ENCODE peak calls at places on chromosome 12, in six cellular contexts. One of them, this sample, is unnamed.

GRCh38 chr12:124608451-124608870 is 41.0 kb upstream of the NCOR2 start:
- DNase-seq in memory B cell: no peak
- DNase-seq in fibroblast of the conjunctiva: no peak
- DNase-seq in activated naive CD4-positive, alpha-beta T cell: no peak
- DNase-seq in COR-L47: no peak
- DNase-seq in fibroblast of gingiva: peak
- DNase-seq in this sample: no peak

GRCh38 chr12:124466200-124467128 is 100.9 kb downstream of the NCOR2 start:
- DNase-seq in memory B cell: peak
- DNase-seq in fibroblast of the conjunctiva: no peak
- DNase-seq in activated naive CD4-positive, alpha-beta T cell: peak
- DNase-seq in COR-L47: no peak
- DNase-seq in fibroblast of gingiva: no peak
- DNase-seq in this sample: no peak

GRCh38 chr12:77382096-77382742 is 316.9 kb upstream of the E2F7 start:
- DNase-seq in memory B cell: no peak
- DNase-seq in fibroblast of the conjunctiva: no peak
- DNase-seq in activated naive CD4-positive, alpha-beta T cell: no peak
- DNase-seq in COR-L47: no peak
- DNase-seq in fibroblast of gingiva: peak
- DNase-seq in this sample: no peak

GRCh38 chr12:57461326-57461903 is 1.8 kb downstream of the GLI1 start:
- DNase-seq in memory B cell: no peak
- DNase-seq in fibroblast of the conjunctiva: no peak
- DNase-seq in activated naive CD4-positive, alpha-beta T cell: no peak
- DNase-seq in COR-L47: peak
- DNase-seq in fibroblast of gingiva: peak
- DNase-seq in this sample: no peak

GRCh38 chr12:6821674-6822433 is at the start of gene GPR162:
- DNase-seq in memory B cell: no peak
- DNase-seq in fibroblast of the conjunctiva: no peak
- DNase-seq in activated naive CD4-positive, alpha-beta T cell: no peak
- DNase-seq in COR-L47: peak
- DNase-seq in fibroblast of gingiva: peak
- DNase-seq in this sample: no peak

GRCh38 chr12:119988788-119989618 is at the start of gene BICDL1:
- DNase-seq in memory B cell: peak
- DNase-seq in fibroblast of the conjunctiva: no peak
- DNase-seq in activated naive CD4-positive, alpha-beta T cell: peak
- DNase-seq in COR-L47: peak
- DNase-seq in fibroblast of gingiva: peak
- DNase-seq in this sample: peak

GRCh38 chr12:104281636-104282035 is 21.9 kb upstream of the EID3 start:
- DNase-seq in memory B cell: no peak
- DNase-seq in fibroblast of the conjunctiva: no peak
- DNase-seq in activated naive CD4-positive, alpha-beta T cell: no peak
- DNase-seq in COR-L47: no peak
- DNase-seq in fibroblast of gingiva: no peak
- DNase-seq in this sample: no peak

GRCh38 chr12:72622556-72622955 is 350.4 kb downstream of the TRHDE start:
- DNase-seq in memory B cell: no peak
- DNase-seq in fibroblast of the conjunctiva: no peak
- DNase-seq in activated naive CD4-positive, alpha-beta T cell: no peak
- DNase-seq in COR-L47: no peak
- DNase-seq in fibroblast of gingiva: no peak
- DNase-seq in this sample: no peak

GRCh38 chr12:21418403-21418802 is 19.1 kb upstream of the PYROXD1 start:
- DNase-seq in memory B cell: no peak
- DNase-seq in fibroblast of the conjunctiva: no peak
- DNase-seq in activated naive CD4-positive, alpha-beta T cell: no peak
- DNase-seq in COR-L47: no peak
- DNase-seq in fibroblast of gingiva: no peak
- DNase-seq in this sample: no peak

GRCh38 chr12:13422291-13422690 is 225.8 kb downstream of the EMP1 start:
- DNase-seq in memory B cell: no peak
- DNase-seq in fibroblast of the conjunctiva: no peak
- DNase-seq in activated naive CD4-positive, alpha-beta T cell: no peak
- DNase-seq in COR-L47: no peak
- DNase-seq in fibroblast of gingiva: no peak
- DNase-seq in this sample: no peak

GRCh38 chr12:92810370-92810769 is 107.6 kb downstream of the PLEKHG7 start:
- DNase-seq in memory B cell: no peak
- DNase-seq in fibroblast of the conjunctiva: no peak
- DNase-seq in activated naive CD4-positive, alpha-beta T cell: no peak
- DNase-seq in COR-L47: no peak
- DNase-seq in fibroblast of gingiva: no peak
- DNase-seq in this sample: no peak

GRCh38 chr12:124864326-124864752 is 675 bp upstream of the SCARB1 start:
- DNase-seq in memory B cell: no peak
- DNase-seq in fibroblast of the conjunctiva: no peak
- DNase-seq in activated naive CD4-positive, alpha-beta T cell: peak
- DNase-seq in COR-L47: no peak
- DNase-seq in fibroblast of gingiva: no peak
- DNase-seq in this sample: no peak

GRCh38 chr12:85575115-85576096 is 260.8 kb downstream of the RASSF9 start:
- DNase-seq in memory B cell: no peak
- DNase-seq in fibroblast of the conjunctiva: peak
- DNase-seq in activated naive CD4-positive, alpha-beta T cell: no peak
- DNase-seq in COR-L47: peak
- DNase-seq in fibroblast of gingiva: peak
- DNase-seq in this sample: no peak

GRCh38 chr12:45369065-45369464 is 153.2 kb downstream of the ANO6 start:
- DNase-seq in memory B cell: no peak
- DNase-seq in fibroblast of the conjunctiva: peak
- DNase-seq in activated naive CD4-positive, alpha-beta T cell: no peak
- DNase-seq in COR-L47: no peak
- DNase-seq in fibroblast of gingiva: peak
- DNase-seq in this sample: no peak

GRCh38 chr12:67873355-67873754 is 115.9 kb upstream of the IFNG-AS1 start:
- DNase-seq in memory B cell: no peak
- DNase-seq in fibroblast of the conjunctiva: no peak
- DNase-seq in activated naive CD4-positive, alpha-beta T cell: no peak
- DNase-seq in COR-L47: no peak
- DNase-seq in fibroblast of gingiva: no peak
- DNase-seq in this sample: no peak

GRCh38 chr12:26771861-26772260 is 61.1 kb downstream of the ITPR2 start:
- DNase-seq in memory B cell: no peak
- DNase-seq in fibroblast of the conjunctiva: no peak
- DNase-seq in activated naive CD4-positive, alpha-beta T cell: no peak
- DNase-seq in COR-L47: no peak
- DNase-seq in fibroblast of gingiva: no peak
- DNase-seq in this sample: no peak

GRCh38 chr12:12901158-12901791 is 9.9 kb downstream of the GPRC5A start:
- DNase-seq in memory B cell: no peak
- DNase-seq in fibroblast of the conjunctiva: peak
- DNase-seq in activated naive CD4-positive, alpha-beta T cell: no peak
- DNase-seq in COR-L47: no peak
- DNase-seq in fibroblast of gingiva: peak
- DNase-seq in this sample: no peak

GRCh38 chr12:91687052-91688017 is 458.3 kb downstream of the BTG1 start:
- DNase-seq in memory B cell: no peak
- DNase-seq in fibroblast of the conjunctiva: no peak
- DNase-seq in activated naive CD4-positive, alpha-beta T cell: no peak
- DNase-seq in COR-L47: no peak
- DNase-seq in fibroblast of gingiva: no peak
- DNase-seq in this sample: no peak

GRCh38 chr12:53998900-53999236 is 1.1 kb upstream of the HOXC9 start:
- DNase-seq in memory B cell: no peak
- DNase-seq in fibroblast of the conjunctiva: no peak
- DNase-seq in activated naive CD4-positive, alpha-beta T cell: no peak
- DNase-seq in COR-L47: no peak
- DNase-seq in fibroblast of gingiva: no peak
- DNase-seq in this sample: no peak

GRCh38 chr12:2752676-2753371 is 41.9 kb upstream of the FKBP4 start:
- DNase-seq in memory B cell: peak
- DNase-seq in fibroblast of the conjunctiva: peak
- DNase-seq in activated naive CD4-positive, alpha-beta T cell: peak
- DNase-seq in COR-L47: no peak
- DNase-seq in fibroblast of gingiva: peak
- DNase-seq in this sample: no peak

GRCh38 chr12:30748150-30748549 is 6.6 kb downstream of the CAPRIN2 start:
- DNase-seq in memory B cell: no peak
- DNase-seq in fibroblast of the conjunctiva: no peak
- DNase-seq in activated naive CD4-positive, alpha-beta T cell: no peak
- DNase-seq in COR-L47: no peak
- DNase-seq in fibroblast of gingiva: no peak
- DNase-seq in this sample: no peak

GRCh38 chr12:4615667-4616066 is 33.2 kb downstream of the AKAP3 start:
- DNase-seq in memory B cell: no peak
- DNase-seq in fibroblast of the conjunctiva: no peak
- DNase-seq in activated naive CD4-positive, alpha-beta T cell: no peak
- DNase-seq in COR-L47: no peak
- DNase-seq in fibroblast of gingiva: no peak
- DNase-seq in this sample: no peak

GRCh38 chr12:7162691-7163114 is 26.8 kb upstream of the PEX5 start:
- DNase-seq in memory B cell: no peak
- DNase-seq in fibroblast of the conjunctiva: no peak
- DNase-seq in activated naive CD4-positive, alpha-beta T cell: no peak
- DNase-seq in COR-L47: peak
- DNase-seq in fibroblast of gingiva: no peak
- DNase-seq in this sample: no peak

This sample was measured in cortex of kidney.